ENCODE peak calls at places on chromosomes 3 and 15, in ten cellular contexts. N is psoas muscle, Q is progenitor cell of endocrine pancreas, M is cardiac muscle cell, U is neural progenitor cell, E is neural crest cell, G is H9, C is mesothelial cell of epicardium, J is HCT116, R is chondrocyte. A is an unnamed sample.
A peak's percentile ranks its signal among the peaks of the same experiment; 100 is the strongest.

GRCh38 chr15:93088200-93088980 is 621 bp downstream of the RGMA start:
- DNase-seq in Q (peak; percentile 30), J (no peak), G (peak; percentile 61), U (peak; percentile 84), E (peak; percentile 32), N (peak; percentile 67), M (peak; percentile 48), C (no peak), R (no peak), A (peak; percentile 56)

GRCh38 chr15:31376511-31376910 is 49.9 kb downstream of the KLF13 start:
- DNase-seq in G (no peak), N (no peak), M (no peak), E (no peak), U (no peak), R (no peak), J (no peak), C (no peak), Q (no peak), A (no peak)

GRCh38 chr3:11305509-11305908 is 33.3 kb downstream of the ATG7 start:
- DNase-seq in J (no peak), U (no peak), C (no peak), Q (no peak), E (no peak), M (no peak), R (no peak), G (no peak), N (no peak), A (no peak)

GRCh38 chr15:40420793-40421192 is 15.2 kb downstream of the IVD start:
- DNase-seq in R (no peak), Q (no peak), N (no peak), J (peak; percentile 29), C (no peak), E (no peak), U (no peak), M (no peak), G (peak; percentile 40), A (no peak)

GRCh38 chr3:124878561-124879394 is 8.4 kb downstream of the ITGB5 start:
- DNase-seq in Q (no peak), J (peak; percentile 89), G (no peak), M (no peak), R (no peak), U (no peak), E (no peak), C (no peak), N (peak; percentile 53), A (no peak)

GRCh38 chr3:55484741-55485207 is 2.3 kb downstream of the WNT5A start:
- DNase-seq in J (no peak), C (no peak), G (no peak), Q (no peak), U (no peak), R (no peak), M (peak; percentile 11), N (no peak), E (no peak), A (no peak)

GRCh38 chr3:13718437-13718836 is 161.4 kb downstream of the WNT7A start:
- DNase-seq in Q (peak; percentile 5), R (peak; percentile 69), U (no peak), N (no peak), J (no peak), G (peak; percentile 20), E (no peak), C (no peak), M (no peak), A (no peak)

GRCh38 chr3:76352069-76352847 is 566.9 kb upstream of the ZNF717 start:
- DNase-seq in E (no peak), U (no peak), N (no peak), J (no peak), M (no peak), Q (no peak), G (no peak), C (no peak), R (no peak), A (no peak)

GRCh38 chr3:116188231-116188785 is 257.0 kb downstream of the LSAMP start:
- DNase-seq in U (no peak), G (no peak), E (no peak), J (no peak), Q (no peak), C (no peak), N (no peak), R (no peak), M (no peak), A (peak; percentile 6)

GRCh38 chr3:93973160-93974126 is at the start of gene PROS1:
- DNase-seq in N (peak; percentile 84), C (peak; percentile 57), U (peak; percentile 81), R (no peak), E (peak; percentile 63), G (peak; percentile 66), J (peak; percentile 29), M (peak; percentile 88), Q (peak; percentile 49), A (peak; percentile 75)

GRCh38 chr15:95988574-95988887 is 342.0 kb upstream of the NR2F2 start:
- DNase-seq in R (no peak), C (no peak), E (peak; percentile 28), N (no peak), G (no peak), U (no peak), J (no peak), Q (no peak), M (no peak), A (peak; percentile 14)

GRCh38 chr3:113754486-113755159 is 7.8 kb downstream of the ATP6V1A start:
- DNase-seq in Q (no peak), G (no peak), E (no peak), R (no peak), C (no peak), J (no peak), U (no peak), N (no peak), M (no peak), A (no peak)

GRCh38 chr3:113753376-113753985 is 6.6 kb downstream of the ATP6V1A start:
- DNase-seq in R (no peak), U (peak; percentile 57), J (no peak), Q (no peak), N (no peak), C (no peak), G (no peak), E (no peak), M (no peak), A (no peak)

DNA sequence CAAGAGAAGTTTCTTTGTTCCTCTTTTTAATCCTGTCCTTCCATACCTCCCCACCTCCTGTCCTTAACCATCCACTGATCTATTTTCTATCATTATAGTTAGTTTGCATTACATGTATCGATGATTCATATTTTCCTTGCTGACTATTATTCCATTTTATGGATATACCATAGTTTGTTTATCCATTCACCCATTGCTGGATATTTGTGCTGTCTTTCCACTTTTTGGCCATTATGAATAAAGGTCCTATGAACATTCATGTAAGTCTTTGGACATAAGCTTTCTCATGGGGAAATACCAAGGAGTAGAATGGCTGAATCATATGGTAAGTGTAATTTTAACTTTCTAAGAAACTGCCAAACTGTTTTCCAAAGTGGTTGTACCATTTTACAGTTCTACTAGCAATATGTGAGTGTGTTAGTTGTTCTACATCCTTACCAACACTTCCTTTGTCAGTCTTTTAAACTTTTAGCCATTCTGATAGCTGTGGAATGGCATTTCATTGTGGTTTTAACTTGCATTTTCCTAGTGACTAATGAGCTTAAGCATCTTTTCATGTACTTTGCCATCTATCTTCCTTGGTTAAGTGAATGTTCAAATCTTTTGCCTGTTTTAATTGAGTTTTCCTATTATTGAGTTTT is 11.7 kb downstream of the ATP6V1A start:
- DNase-seq in J (no peak), U (no peak), C (no peak), R (no peak), G (no peak), M (no peak), Q (no peak), N (no peak), E (no peak), A (no peak)
- TF ChIP-seq CTCF in J (no peak), U (no peak), C (no peak), R (no peak), G (no peak), M (no peak), Q (no peak), N (no peak), E (no peak), A (no peak)

GRCh38 chr3:25555695-25556094 is 109.0 kb downstream of the TOP2B start:
- DNase-seq in M (no peak), G (no peak), J (no peak), E (no peak), R (no peak), Q (no peak), U (no peak), C (no peak), N (no peak), A (no peak)

GRCh38 chr3:25557641-25558040 is 107.1 kb downstream of the TOP2B start:
- DNase-seq in C (no peak), G (no peak), E (no peak), R (no peak), J (no peak), Q (no peak), M (no peak), U (no peak), N (no peak), A (no peak)

GRCh38 chr3:25554376-25554775 is 110.3 kb downstream of the TOP2B start:
- DNase-seq in G (no peak), R (no peak), M (no peak), E (no peak), U (no peak), J (no peak), N (no peak), C (no peak), Q (no peak), A (no peak)

GRCh38 chr3:25558106-25558505 is 106.6 kb downstream of the TOP2B start:
- DNase-seq in U (no peak), M (no peak), J (no peak), C (no peak), N (no peak), G (no peak), Q (no peak), R (no peak), E (no peak), A (no peak)

DNA sequence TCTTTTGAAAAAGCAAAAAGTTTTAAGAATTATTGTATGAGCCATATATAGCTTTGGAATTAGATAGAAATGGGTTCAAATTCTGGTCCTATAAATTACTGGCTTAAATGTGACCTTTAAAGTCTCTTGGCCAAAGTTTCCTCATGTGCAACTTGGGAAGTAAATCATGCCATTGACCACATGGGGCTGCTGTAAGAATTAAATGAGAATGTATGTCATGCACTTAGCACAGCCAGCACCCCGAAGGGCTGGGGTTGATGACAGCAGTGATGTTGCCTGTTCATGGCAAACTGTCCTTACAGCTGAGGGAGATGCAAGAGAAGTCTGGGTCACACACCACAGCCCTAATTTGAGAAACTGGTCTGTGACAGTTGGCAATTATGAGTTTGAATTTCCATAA is 108.2 kb downstream of the TOP2B start:
- DNase-seq in G (no peak), R (no peak), J (no peak), N (no peak), Q (no peak), U (no peak), E (no peak), M (no peak), C (no peak), A (no peak)
- TF ChIP-seq CTCF in G (no peak), R (peak; percentile 32), J (no peak), N (no peak), Q (no peak), U (no peak), E (no peak), M (no peak), C (no peak), A (no peak)

GRCh38 chr15:28989239-28989830 is 103.6 kb downstream of the APBA2 start:
- DNase-seq in C (no peak), U (peak; percentile 75), J (no peak), Q (no peak), N (no peak), M (peak; percentile 22), E (no peak), G (peak; percentile 45), R (no peak), A (no peak)
- TF ChIP-seq CTCF in C (no peak), U (peak; percentile 55), J (no peak), Q (peak; percentile 26), N (no peak), M (no peak), E (no peak), G (peak; percentile 58), R (peak; percentile 54), A (no peak)

GRCh38 chr15:52331490-52332240 is 36.1 kb upstream of the MYO5C start:
- DNase-seq in R (no peak), G (no peak), E (no peak), M (peak; percentile 28), Q (no peak), C (no peak), U (no peak), N (no peak), J (peak; percentile 10), A (no peak)
- TF ChIP-seq CTCF in R (peak; percentile 81), G (peak; percentile 58), E (peak; percentile 53), M (peak; percentile 56), Q (peak; percentile 34), C (no peak), U (peak; percentile 47), N (peak; percentile 30), J (peak; percentile 32), A (no peak)